ENCODE peak calls at places on chromosomes 11 and 22, in nine cellular contexts. One of them, this sample, is unnamed.

GRCh38 chr11:66172146-66172545 is 96.3 kb upstream of the RAB1B start:
- DNase-seq in stomach: no peak
- DNase-seq in ovary: no peak
- DNase-seq in K562: peak; percentile 37
- DNase-seq in heart left ventricle: no peak
- DNase-seq in sigmoid colon: no peak
- DNase-seq in NB4: no peak
- DNase-seq in uterus: no peak
- DNase-seq in esophagus squamous epithelium: no peak
- DNase-seq in this sample: no peak

GRCh38 chr11:115301029-115301428 is 203.2 kb downstream of the CADM1 start:
- DNase-seq in stomach: no peak
- DNase-seq in ovary: no peak
- DNase-seq in K562: no peak
- DNase-seq in heart left ventricle: no peak
- DNase-seq in sigmoid colon: no peak
- DNase-seq in NB4: no peak
- DNase-seq in uterus: no peak
- DNase-seq in esophagus squamous epithelium: no peak
- DNase-seq in this sample: no peak

GRCh38 chr22:21937821-21938070 is 14.9 kb downstream of the PPM1F start:
- DNase-seq in stomach: no peak
- DNase-seq in ovary: no peak
- DNase-seq in K562: no peak
- DNase-seq in heart left ventricle: no peak
- DNase-seq in sigmoid colon: no peak
- DNase-seq in NB4: no peak
- DNase-seq in uterus: no peak
- DNase-seq in esophagus squamous epithelium: no peak
- DNase-seq in this sample: no peak

GRCh38 chr11:113705871-113706654 is at the start of gene TMPRSS5:
- DNase-seq in stomach: no peak
- DNase-seq in ovary: no peak
- DNase-seq in K562: no peak
- DNase-seq in heart left ventricle: no peak
- DNase-seq in sigmoid colon: peak; percentile 75
- DNase-seq in NB4: peak; percentile 44
- DNase-seq in uterus: no peak
- DNase-seq in esophagus squamous epithelium: no peak
- DNase-seq in this sample: no peak

GRCh38 chr11:62445314-62445740 is 26.5 kb downstream of the SCGB1A1 start:
- DNase-seq in stomach: peak; percentile 53
- DNase-seq in ovary: peak; percentile 86
- DNase-seq in K562: no peak
- DNase-seq in heart left ventricle: no peak
- DNase-seq in sigmoid colon: peak; percentile 91
- DNase-seq in NB4: no peak
- DNase-seq in uterus: peak; percentile 91
- DNase-seq in esophagus squamous epithelium: no peak
- DNase-seq in this sample: no peak

GRCh38 chr11:130847517-130847916 is 68.8 kb downstream of the SNX19 start:
- DNase-seq in stomach: no peak
- DNase-seq in ovary: no peak
- DNase-seq in K562: no peak
- DNase-seq in heart left ventricle: no peak
- DNase-seq in sigmoid colon: no peak
- DNase-seq in NB4: no peak
- DNase-seq in uterus: no peak
- DNase-seq in esophagus squamous epithelium: no peak
- DNase-seq in this sample: no peak

GRCh38 chr22:28500005-28500404 is 179.6 kb downstream of the TTC28 start:
- DNase-seq in stomach: no peak
- DNase-seq in ovary: no peak
- DNase-seq in K562: no peak
- DNase-seq in heart left ventricle: no peak
- DNase-seq in sigmoid colon: no peak
- DNase-seq in NB4: no peak
- DNase-seq in uterus: no peak
- DNase-seq in esophagus squamous epithelium: no peak
- DNase-seq in this sample: no peak

GRCh38 chr11:102117472-102118113 is 7.3 kb downstream of the YAP1 start:
- DNase-seq in stomach: no peak
- DNase-seq in ovary: no peak
- DNase-seq in K562: no peak
- DNase-seq in heart left ventricle: no peak
- DNase-seq in sigmoid colon: no peak
- DNase-seq in NB4: no peak
- DNase-seq in uterus: no peak
- DNase-seq in esophagus squamous epithelium: no peak
- DNase-seq in this sample: no peak

GRCh38 chr11:9774591-9775392 is 110.9 kb downstream of the SWAP70 start:
- DNase-seq in stomach: no peak
- DNase-seq in ovary: no peak
- DNase-seq in K562: no peak
- DNase-seq in heart left ventricle: no peak
- DNase-seq in sigmoid colon: no peak
- DNase-seq in NB4: no peak
- DNase-seq in uterus: no peak
- DNase-seq in esophagus squamous epithelium: no peak
- DNase-seq in this sample: no peak

GRCh38 chr11:113105584-113105983 is 144.4 kb downstream of the NCAM1 start:
- DNase-seq in stomach: no peak
- DNase-seq in ovary: no peak
- DNase-seq in K562: no peak
- DNase-seq in heart left ventricle: no peak
- DNase-seq in sigmoid colon: no peak
- DNase-seq in NB4: no peak
- DNase-seq in uterus: no peak
- DNase-seq in esophagus squamous epithelium: no peak
- DNase-seq in this sample: no peak

GRCh38 chr11:131235328-131236298 is 134.8 kb upstream of the NTM start:
- DNase-seq in stomach: no peak
- DNase-seq in ovary: no peak
- DNase-seq in K562: no peak
- DNase-seq in heart left ventricle: no peak
- DNase-seq in sigmoid colon: no peak
- DNase-seq in NB4: no peak
- DNase-seq in uterus: no peak
- DNase-seq in esophagus squamous epithelium: no peak
- DNase-seq in this sample: no peak

GRCh38 chr22:39384750-39385480 is 14.7 kb upstream of the TAB1 start:
- DNase-seq in stomach: no peak
- DNase-seq in ovary: no peak
- DNase-seq in K562: peak; percentile 63
- DNase-seq in heart left ventricle: peak; percentile 45
- DNase-seq in sigmoid colon: no peak
- DNase-seq in NB4: peak; percentile 64
- DNase-seq in uterus: no peak
- DNase-seq in esophagus squamous epithelium: no peak
- DNase-seq in this sample: no peak

GRCh38 chr22:20439928-20440575 is 2.4 kb upstream of the SCARF2 start:
- DNase-seq in stomach: no peak
- DNase-seq in ovary: peak; percentile 32
- DNase-seq in K562: no peak
- DNase-seq in heart left ventricle: no peak
- DNase-seq in sigmoid colon: peak; percentile 54
- DNase-seq in NB4: no peak
- DNase-seq in uterus: no peak
- DNase-seq in esophagus squamous epithelium: no peak
- DNase-seq in this sample: peak; percentile 38

GRCh38 chr11:96391698-96392307 is 2.0 kb downstream of the JRKL start:
- DNase-seq in stomach: no peak
- DNase-seq in ovary: no peak
- DNase-seq in K562: peak; percentile 8
- DNase-seq in heart left ventricle: no peak
- DNase-seq in sigmoid colon: no peak
- DNase-seq in NB4: no peak
- DNase-seq in uterus: no peak
- DNase-seq in esophagus squamous epithelium: no peak
- DNase-seq in this sample: no peak

GRCh38 chr11:96388891-96389603 is 665 bp downstream of the CCDC82 start:
- DNase-seq in stomach: no peak
- DNase-seq in ovary: no peak
- DNase-seq in K562: peak; percentile 72
- DNase-seq in heart left ventricle: no peak
- DNase-seq in sigmoid colon: no peak
- DNase-seq in NB4: no peak
- DNase-seq in uterus: no peak
- DNase-seq in esophagus squamous epithelium: no peak
- DNase-seq in this sample: no peak

GRCh38 chr11:96393753-96394348 is 4.0 kb downstream of the JRKL start:
- DNase-seq in stomach: no peak
- DNase-seq in ovary: no peak
- DNase-seq in K562: peak; percentile 57
- DNase-seq in heart left ventricle: no peak
- DNase-seq in sigmoid colon: no peak
- DNase-seq in NB4: peak; percentile 66
- DNase-seq in uterus: no peak
- DNase-seq in esophagus squamous epithelium: no peak
- DNase-seq in this sample: no peak

GRCh38 chr11:96390403-96390830 is 604 bp downstream of the JRKL start:
- DNase-seq in stomach: no peak
- DNase-seq in ovary: no peak
- DNase-seq in K562: no peak
- DNase-seq in heart left ventricle: peak; percentile 27
- DNase-seq in sigmoid colon: no peak
- DNase-seq in NB4: no peak
- DNase-seq in uterus: no peak
- DNase-seq in esophagus squamous epithelium: no peak
- DNase-seq in this sample: no peak

DNA sequence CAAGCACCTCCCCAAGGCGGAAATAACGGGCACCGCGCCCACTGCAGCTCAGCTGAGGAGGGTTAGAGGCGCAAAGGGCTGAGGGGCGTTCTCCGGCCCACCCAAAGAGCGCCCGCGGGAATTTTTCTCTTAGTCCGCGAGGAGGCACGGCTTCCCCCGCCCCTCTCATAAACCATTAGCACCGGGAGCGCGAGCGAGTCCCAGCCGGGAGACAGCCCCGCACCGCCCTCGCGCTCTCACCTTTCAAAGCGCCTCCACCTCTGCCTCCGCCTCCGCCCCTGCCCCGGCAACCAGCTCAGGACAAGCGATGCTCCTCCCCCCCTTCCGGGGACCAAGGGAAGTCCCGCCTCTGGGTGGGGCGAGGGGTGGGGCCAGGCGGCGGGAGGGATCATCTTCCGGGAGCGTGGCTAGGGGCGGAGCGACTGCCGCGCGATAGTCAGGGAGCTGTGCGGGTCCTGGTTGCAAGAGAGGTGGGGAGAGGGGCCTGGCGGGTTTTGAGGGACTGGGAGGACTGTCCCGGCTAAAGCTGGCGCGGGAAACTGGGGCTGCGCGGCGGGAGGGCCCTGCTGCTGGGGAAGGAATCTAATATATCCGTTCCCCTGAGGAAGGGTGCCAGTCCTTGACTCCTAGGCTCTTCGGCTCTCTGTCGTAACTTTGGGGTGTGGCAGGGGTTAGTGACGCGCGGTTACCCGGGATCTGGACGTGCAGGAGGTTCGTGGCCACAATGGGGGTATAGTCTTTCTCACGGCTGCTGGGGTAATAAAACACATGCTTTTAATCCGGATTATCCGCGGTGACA is at the start of the genes CCDC82 and JRKL:
- DNase-seq in stomach: peak; percentile 98
- DNase-seq in ovary: peak; percentile 97
- DNase-seq in K562: peak; percentile 98
- DNase-seq in heart left ventricle: peak; percentile 97
- DNase-seq in sigmoid colon: peak; percentile 98
- DNase-seq in NB4: peak; percentile 98
- DNase-seq in uterus: peak; percentile 96
- DNase-seq in esophagus squamous epithelium: peak; percentile 88
- DNase-seq in this sample: peak; percentile 98
- TF ChIP-seq POLR2A in stomach: no peak
- TF ChIP-seq POLR2A in ovary: no peak
- TF ChIP-seq POLR2A in K562: peak; percentile 91
- TF ChIP-seq POLR2A in heart left ventricle: peak; percentile 83
- TF ChIP-seq POLR2A in sigmoid colon: peak; percentile 88
- TF ChIP-seq POLR2A in NB4: peak; percentile 95
- TF ChIP-seq POLR2A in uterus: peak; percentile 86
- TF ChIP-seq POLR2A in esophagus squamous epithelium: peak; percentile 81
- TF ChIP-seq POLR2A in this sample: peak; percentile 93

GRCh38 chr11:63938481-63939350 is at the start of gene NAA40:
- DNase-seq in stomach: peak; percentile 95
- DNase-seq in ovary: peak; percentile 94
- DNase-seq in K562: peak; percentile 97
- DNase-seq in heart left ventricle: peak; percentile 94
- DNase-seq in sigmoid colon: peak; percentile 92
- DNase-seq in NB4: peak; percentile 99
- DNase-seq in uterus: peak; percentile 86
- DNase-seq in esophagus squamous epithelium: peak; percentile 72
- DNase-seq in this sample: peak; percentile 94
- TF ChIP-seq POLR2A in stomach: no peak
- TF ChIP-seq POLR2A in ovary: no peak
- TF ChIP-seq POLR2A in K562: peak; percentile 57
- TF ChIP-seq POLR2A in heart left ventricle: no peak
- TF ChIP-seq POLR2A in sigmoid colon: no peak
- TF ChIP-seq POLR2A in NB4: peak; percentile 55
- TF ChIP-seq POLR2A in uterus: peak; percentile 22
- TF ChIP-seq POLR2A in esophagus squamous epithelium: no peak
- TF ChIP-seq POLR2A in this sample: no peak

GRCh38 chr22:37676691-37677627 is 1.5 kb downstream of the LGALS1 start:
- DNase-seq in stomach: peak; percentile 85
- DNase-seq in ovary: peak; percentile 94
- DNase-seq in K562: peak; percentile 95
- DNase-seq in heart left ventricle: peak; percentile 91
- DNase-seq in sigmoid colon: peak; percentile 96
- DNase-seq in NB4: peak; percentile 99
- DNase-seq in uterus: peak; percentile 98
- DNase-seq in esophagus squamous epithelium: peak; percentile 71
- DNase-seq in this sample: peak; percentile 87
- TF ChIP-seq POLR2A in stomach: no peak
- TF ChIP-seq POLR2A in ovary: no peak
- TF ChIP-seq POLR2A in K562: no peak
- TF ChIP-seq POLR2A in heart left ventricle: no peak
- TF ChIP-seq POLR2A in sigmoid colon: peak; percentile 37
- TF ChIP-seq POLR2A in NB4: peak; percentile 25
- TF ChIP-seq POLR2A in uterus: peak; percentile 68
- TF ChIP-seq POLR2A in esophagus squamous epithelium: no peak
- TF ChIP-seq POLR2A in this sample: no peak

DNA sequence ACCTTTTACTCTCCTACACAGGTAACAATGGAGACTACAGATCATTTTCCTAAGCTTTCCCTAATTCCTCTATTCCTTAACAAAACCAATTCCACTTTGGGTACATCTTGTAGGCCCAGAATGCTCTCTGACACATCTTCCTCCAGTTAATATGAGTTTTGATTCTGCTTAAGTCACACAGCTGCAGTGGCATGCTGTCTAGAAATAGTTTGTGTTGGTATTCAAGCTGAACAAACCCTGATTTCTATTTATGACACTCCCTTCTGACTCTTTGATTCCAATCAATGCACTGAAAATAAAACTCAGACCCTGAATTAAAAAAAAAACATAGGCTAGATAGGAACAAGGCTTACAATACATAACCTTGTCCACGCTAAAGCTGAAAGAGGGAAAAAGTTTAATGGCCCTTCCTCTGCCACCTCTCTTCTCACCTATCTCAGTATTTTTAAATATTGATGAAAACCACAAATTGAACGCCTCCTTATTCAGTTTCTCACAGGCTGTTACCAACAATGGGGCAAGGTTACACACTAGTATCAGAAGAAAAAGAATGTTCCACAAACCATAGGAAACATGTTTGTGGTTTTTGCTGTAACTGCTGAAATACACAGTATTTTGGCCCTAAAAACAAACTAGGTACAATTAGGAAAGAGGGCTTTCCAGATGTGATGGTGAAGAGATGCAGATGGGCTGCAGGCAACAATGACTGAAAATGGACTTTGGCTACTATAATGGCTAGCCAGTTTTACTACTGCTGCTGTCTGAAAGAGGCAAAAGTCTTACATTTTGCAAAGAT is 35.7 kb upstream of the GAB2 start:
- DNase-seq in stomach: no peak
- DNase-seq in ovary: no peak
- DNase-seq in K562: no peak
- DNase-seq in heart left ventricle: no peak
- DNase-seq in sigmoid colon: no peak
- DNase-seq in NB4: no peak
- DNase-seq in uterus: no peak
- DNase-seq in esophagus squamous epithelium: no peak
- DNase-seq in this sample: no peak
- TF ChIP-seq POLR2A in stomach: no peak
- TF ChIP-seq POLR2A in ovary: no peak
- TF ChIP-seq POLR2A in K562: no peak
- TF ChIP-seq POLR2A in heart left ventricle: no peak
- TF ChIP-seq POLR2A in sigmoid colon: no peak
- TF ChIP-seq POLR2A in NB4: no peak
- TF ChIP-seq POLR2A in uterus: no peak
- TF ChIP-seq POLR2A in esophagus squamous epithelium: no peak
- TF ChIP-seq POLR2A in this sample: no peak